ENCODE peak calls at places on chromosome 18, in eight cellular contexts. D is body of pancreas; R is BJ; U is cardiac muscle cell; A is cardiac fibroblast; V is A549; Z is CD8-positive, alpha-beta T cell; G is epithelial cell of esophagus. C is an unnamed sample.

GRCh38 chr18:48868468-48869466 is 82.0 kb downstream of the SMAD7 start:
- DNase-seq in A (no peak), G (no peak), Z (peak), V (no peak), U (no peak), R (no peak), D (no peak), C (no peak)

GRCh38 chr18:69898241-69898861 is 49.3 kb downstream of the CD226 start:
- DNase-seq in G (no peak), D (no peak), V (no peak), Z (no peak), U (peak), A (no peak), R (no peak), C (no peak)

GRCh38 chr18:22790545-22791415 is 142.3 kb upstream of the RBBP8 start:
- DNase-seq in Z (no peak), V (no peak), U (no peak), R (no peak), G (no peak), D (no peak), A (no peak), C (no peak)

GRCh38 chr18:49006641-49007136 is 55.9 kb upstream of the SMAD7 start:
- DNase-seq in U (peak), D (no peak), V (no peak), A (no peak), Z (no peak), G (peak), R (no peak), C (no peak)

GRCh38 chr18:38847326-38847725 is 1281.7 kb upstream of the CELF4 start:
- DNase-seq in A (no peak), G (peak), U (no peak), V (no peak), R (no peak), Z (no peak), D (no peak), C (no peak)

GRCh38 chr18:8895987-8896619 is 190.7 kb downstream of the MTCL1 start:
- DNase-seq in V (no peak), R (peak), A (peak), D (no peak), G (peak), Z (no peak), U (peak), C (peak)

GRCh38 chr18:7452331-7452730 is 114.8 kb upstream of the PTPRM start:
- DNase-seq in D (peak), R (no peak), V (peak), A (peak), U (peak), G (peak), Z (no peak), C (no peak)

GRCh38 chr18:22228930-22229329 is 59.5 kb downstream of the GATA6 start:
- DNase-seq in A (no peak), V (no peak), U (no peak), Z (no peak), G (peak), R (no peak), D (no peak), C (no peak)

GRCh38 chr18:48629730-48630324 is 91.0 kb downstream of the CTIF start:
- DNase-seq in A (peak), U (peak), D (no peak), R (peak), V (peak), G (peak), Z (no peak), C (peak)

GRCh38 chr18:72542993-72543361 is 1.2 kb downstream of the CBLN2 start:
- DNase-seq in A (peak), U (no peak), D (no peak), V (no peak), Z (no peak), R (no peak), G (peak), C (no peak)

GRCh38 chr18:63237486-63237885 is 82.1 kb downstream of the BCL2 start:
- DNase-seq in Z (no peak), V (no peak), G (peak), R (no peak), D (no peak), A (peak), U (peak), C (peak)

GRCh38 chr18:5508821-5509220 is 35.0 kb downstream of the EPB41L3 start:
- DNase-seq in V (no peak), R (no peak), G (no peak), D (no peak), A (no peak), Z (no peak), U (no peak), C (no peak)

GRCh38 chr18:29321561-29321960 is 1144.6 kb upstream of the CDH2 start:
- DNase-seq in Z (no peak), U (no peak), G (peak), R (no peak), V (no peak), A (no peak), D (no peak), C (peak)

GRCh38 chr18:28110924-28111323 is 66.0 kb downstream of the CDH2 start:
- DNase-seq in A (no peak), U (no peak), Z (no peak), V (no peak), R (no peak), G (no peak), D (no peak), C (no peak)

DNA sequence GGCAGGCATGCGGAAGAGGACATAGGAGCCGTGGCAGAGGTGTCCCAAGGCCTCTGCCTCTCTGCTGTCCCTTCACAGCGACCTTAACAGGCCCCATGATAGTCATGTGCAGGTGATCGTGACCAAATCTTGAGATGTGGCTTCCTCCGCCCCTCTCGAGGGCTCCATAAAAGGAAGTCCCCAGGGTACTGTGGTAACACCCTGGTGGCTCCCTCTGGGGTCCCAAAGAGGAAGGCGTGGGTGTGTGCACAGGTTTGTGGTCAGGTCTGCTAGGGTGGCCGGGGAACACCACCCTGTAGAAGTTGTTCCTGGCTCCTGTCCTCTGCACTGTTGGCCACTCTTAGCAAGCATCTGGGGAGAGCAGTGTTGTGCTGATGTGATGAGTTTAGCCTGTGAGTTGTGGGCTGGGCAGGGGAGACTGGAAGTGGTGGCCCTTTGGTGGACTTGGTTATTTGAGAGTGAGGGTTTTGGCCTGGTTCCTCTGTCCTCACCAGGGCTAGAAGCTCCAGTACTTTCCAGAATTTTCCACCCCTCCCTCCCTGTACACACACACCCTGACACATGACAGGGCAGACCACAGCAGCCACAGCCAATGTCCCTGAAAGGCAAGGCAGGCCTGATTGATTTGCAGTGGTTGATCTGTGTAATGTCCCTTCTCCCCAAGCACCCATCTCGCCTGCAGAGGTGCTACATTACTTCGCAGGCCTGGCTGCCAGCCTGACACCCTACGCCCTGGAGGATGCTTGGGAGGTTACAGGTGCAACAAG is 68.9 kb upstream of the BOD1L2 start:
- DNase-seq in V (no peak), R (no peak), D (no peak), Z (no peak), G (no peak), U (no peak), A (no peak), C (no peak)
- TF ChIP-seq CTCF in V (no peak), R (no peak), D (no peak), Z (no peak), G (no peak), U (no peak), A (no peak), C (no peak)

DNA sequence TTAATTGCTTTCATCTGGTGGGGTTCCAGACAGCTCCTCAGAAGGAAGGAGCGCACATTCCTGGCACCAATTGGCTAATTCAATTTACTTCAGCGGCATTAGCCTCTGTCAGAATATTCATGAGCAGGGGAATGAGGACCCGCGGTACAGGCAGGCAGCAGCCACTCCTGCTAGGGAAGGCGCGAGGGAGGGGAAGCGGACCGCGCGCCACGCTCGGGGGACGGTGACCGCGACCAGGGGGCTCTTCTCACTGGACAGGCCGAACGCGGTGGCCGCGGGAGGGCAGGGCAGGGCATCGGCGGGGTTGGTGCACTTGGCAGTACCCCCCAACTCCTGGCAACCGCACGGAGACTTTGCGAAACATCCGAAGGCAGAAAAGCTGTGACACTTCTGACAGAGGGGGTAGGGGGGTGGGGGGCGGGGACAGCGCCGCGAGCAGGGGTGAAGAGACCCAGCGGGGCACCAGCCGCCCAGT is at the start of gene CDH20:
- DNase-seq in R (no peak), Z (no peak), D (no peak), V (no peak), A (peak), U (peak), G (no peak), C (no peak)
- H3K4me3 ChIP-seq in R (peak), Z (no peak), D (no peak), V (no peak), A (peak), U (peak), G (no peak), C (peak)

GRCh38 chr18:45783097-45784075 is 42.1 kb upstream of the SIGLEC15 start:
- DNase-seq in Z (no peak), U (peak), G (no peak), V (no peak), R (peak), D (no peak), A (peak), C (no peak)
- TF ChIP-seq CTCF in Z (no peak), U (no peak), G (no peak), V (no peak), R (no peak), D (no peak), A (no peak), C (no peak)

DNA sequence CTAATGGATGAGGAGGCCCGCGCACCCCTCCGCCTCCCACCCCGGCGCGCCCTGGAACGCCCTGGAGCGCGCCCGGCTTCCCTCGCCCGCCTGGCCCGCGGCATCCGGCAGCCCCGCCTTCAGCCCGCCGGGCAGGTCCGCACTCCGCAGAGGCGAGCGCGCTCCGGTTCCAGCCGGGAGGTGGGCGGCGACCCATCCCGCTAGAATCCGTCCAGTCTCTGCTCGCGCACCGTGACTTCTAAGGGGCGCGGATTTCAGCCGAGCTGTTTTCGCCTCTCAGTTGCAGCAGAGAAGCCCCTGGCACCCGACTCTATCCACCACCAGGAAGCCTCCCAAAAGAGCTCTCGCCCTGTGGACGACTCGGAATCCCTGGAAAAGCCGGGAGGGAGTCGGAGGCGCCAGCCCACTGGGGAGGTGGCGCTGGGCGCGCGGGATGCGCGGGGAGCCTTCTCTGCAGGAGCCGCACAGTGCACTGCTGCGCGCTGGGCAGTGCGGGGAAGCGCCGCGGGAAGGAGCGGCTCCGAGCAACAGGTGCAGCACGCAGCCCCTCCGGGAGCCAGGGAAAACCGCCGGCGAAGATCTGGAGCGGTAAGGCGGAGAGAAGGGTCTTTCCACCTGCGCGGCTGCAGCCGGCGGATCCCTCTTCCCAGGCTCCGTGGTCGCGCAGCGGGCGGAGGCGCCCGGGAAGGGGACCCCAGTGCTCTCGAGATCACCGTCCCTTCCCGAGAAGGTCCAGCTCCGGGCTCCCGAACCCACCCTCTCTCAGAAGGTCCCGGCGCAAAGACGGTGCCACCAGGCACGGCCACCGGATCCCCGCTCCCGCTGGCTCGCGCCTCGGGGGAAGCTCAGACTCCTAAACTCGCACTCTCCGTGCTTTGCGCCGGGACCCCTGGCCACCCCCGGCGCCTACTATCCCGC is at the start of gene GALR1:
- DNase-seq in V (no peak), D (no peak), R (no peak), G (no peak), U (no peak), A (peak), Z (no peak), C (peak)
- H3K4me3 ChIP-seq in V (peak), D (no peak), R (no peak), G (no peak), U (peak), A (peak), Z (no peak), C (peak)